ENCODE peak calls at places on chromosomes 1 and 21, in five cellular contexts. Y is mucosa of descending colon, Z is OCI-LY7, L is testis, F is stomach. R is an unnamed sample. For H3K36me3, the result is how much of the 10 kb centered on the place peaks cover.

GRCh38 chr1:156647351-156647750 is 5.4 kb downstream of the BCAN start:
- DNase-seq in Y (no peak), Z (no peak), L (no peak), F (no peak), R (no peak)

GRCh38 chr21:42146821-42147220 is 72.1 kb upstream of the ABCG1 start:
- DNase-seq in Y (peak), Z (no peak), L (no peak), F (no peak), R (no peak)

GRCh38 chr1:63266857-63267256 is 55.5 kb upstream of the FOXD3 start:
- DNase-seq in Y (no peak), Z (no peak), L (no peak), F (no peak), R (no peak)

GRCh38 chr1:66598670-66599069 is 64.7 kb downstream of the SGIP1 start:
- DNase-seq in Y (no peak), Z (no peak), L (no peak), F (no peak), R (no peak)

GRCh38 chr1:185284533-185285244 is 32.4 kb downstream of the IVNS1ABP start:
- DNase-seq in Y (no peak), Z (no peak), L (no peak), F (no peak), R (no peak)

GRCh38 chr21:30189763-30190162 is 23.2 kb upstream of the CLDN17 start:
- DNase-seq in Y (no peak), Z (no peak), L (no peak), F (no peak), R (no peak)

GRCh38 chr1:215842905-215843304 is 275.8 kb downstream of the KCTD3 start:
- DNase-seq in Y (no peak), Z (no peak), L (no peak), F (no peak), R (no peak)

GRCh38 chr1:37556712-37557196 is at the start of gene DNALI1:
- DNase-seq in Y (peak), Z (peak), L (peak), F (peak), R (peak)

GRCh38 chr1:182615468-182616129 is 11.4 kb upstream of the RGS16 start:
- DNase-seq in Y (peak), Z (peak), L (peak), F (no peak), R (peak)

GRCh38 chr21:40340357-40340756 is 473.1 kb downstream of the PCP4 start:
- DNase-seq in Y (no peak), Z (no peak), L (no peak), F (no peak), R (no peak)

GRCh38 chr1:62435231-62436038 is 1.4 kb upstream of the USP1 start:
- DNase-seq in Y (peak), Z (no peak), L (peak), F (no peak), R (no peak)

GRCh38 chr1:14980801-14981200 is 172.7 kb upstream of the TMEM51 start:
- DNase-seq in Y (no peak), Z (no peak), L (peak), F (no peak), R (no peak)

GRCh38 chr1:183842817-183843187 is 37.9 kb downstream of the RGL1 start:
- DNase-seq in Y (no peak), Z (no peak), L (no peak), F (no peak), R (no peak)

GRCh38 chr1:55012661-55013060 is 13.9 kb downstream of the BSND start:
- DNase-seq in Y (no peak), Z (no peak), L (no peak), F (no peak), R (no peak)

GRCh38 chr1:55007626-55008025 is 8.9 kb downstream of the BSND start:
- DNase-seq in Y (no peak), Z (no peak), L (no peak), F (no peak), R (no peak)

GRCh38 chr1:55010194-55010886 is 11.6 kb downstream of the BSND start:
- DNase-seq in Y (no peak), Z (no peak), L (no peak), F (no peak), R (no peak)

GRCh38 chr1:55006931-55007330 is 8.2 kb downstream of the BSND start:
- DNase-seq in Y (no peak), Z (no peak), L (no peak), F (no peak), R (no peak)

GRCh38 chr1:55010887-55011217 is 12.1 kb downstream of the BSND start:
- DNase-seq in Y (no peak), Z (no peak), L (no peak), F (no peak), R (no peak)
- TF ChIP-seq CTCF in Y (no peak), Z (no peak), L (no peak), F (no peak), R (peak)

GRCh38 chr1:173861731-173862145 is 6.1 kb downstream of the GAS5 start:
- DNase-seq in Y (no peak), Z (peak), L (no peak), F (no peak), R (no peak)

GRCh38 chr1:173860065-173860464 is 7.7 kb downstream of the GAS5 start:
- DNase-seq in Y (no peak), Z (no peak), L (no peak), F (no peak), R (no peak)

GRCh38 chr1:173863224-173864151 is 4.3 kb downstream of the GAS5 start:
- DNase-seq in Y (no peak), Z (peak), L (no peak), F (no peak), R (no peak)

GRCh38 chr1:173864179-173864867 is 3.5 kb downstream of the GAS5 start:
- DNase-seq in Y (no peak), Z (no peak), L (no peak), F (no peak), R (no peak)

GRCh38 chr1:173862769-173863223 is 5.0 kb downstream of the GAS5 start:
- DNase-seq in Y (no peak), Z (peak), L (no peak), F (no peak), R (no peak)
- H3K36me3 ChIP-seq in Y (under half), Z (half or more), L (under half), F (half or more), R (under half)

GRCh38 chr1:9731561-9731960 is 80.0 kb downstream of the PIK3CD start:
- DNase-seq in Y (no peak), Z (no peak), L (no peak), F (no peak), R (peak)

GRCh38 chr1:9730096-9730901 is 78.8 kb downstream of the PIK3CD start:
- DNase-seq in Y (peak), Z (no peak), L (peak), F (no peak), R (peak)

GRCh38 chr1:9728451-9729295 is 77.1 kb downstream of the PIK3CD start:
- DNase-seq in Y (no peak), Z (no peak), L (no peak), F (no peak), R (peak)

GRCh38 chr1:9731051-9731537 is 79.6 kb downstream of the PIK3CD start:
- DNase-seq in Y (no peak), Z (no peak), L (no peak), F (no peak), R (peak)

DNA sequence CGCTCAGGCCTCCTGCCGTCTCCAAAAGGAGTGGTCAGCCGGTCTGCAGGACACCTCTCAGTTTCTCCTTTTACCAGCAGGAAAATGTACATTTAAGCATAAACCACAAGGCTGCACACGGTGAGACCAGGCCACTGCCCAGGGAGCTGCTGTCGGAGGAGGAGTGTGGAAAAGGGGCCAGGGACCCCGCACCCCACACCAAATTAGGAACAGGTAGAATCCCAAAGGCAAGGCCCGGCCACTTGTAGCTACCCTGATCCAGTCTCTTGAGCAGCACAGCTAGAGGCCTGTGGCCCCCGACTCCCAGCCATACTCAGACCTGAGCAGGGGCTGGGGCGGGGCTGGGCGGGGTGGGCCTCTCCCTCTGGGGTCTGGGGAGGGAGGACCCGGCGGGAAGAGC is 78.0 kb downstream of the PIK3CD start:
- DNase-seq in Y (no peak), Z (no peak), L (no peak), F (no peak), R (no peak)
- H3K4me3 ChIP-seq in Y (no peak), Z (no peak), L (no peak), F (no peak), R (no peak)

DNA sequence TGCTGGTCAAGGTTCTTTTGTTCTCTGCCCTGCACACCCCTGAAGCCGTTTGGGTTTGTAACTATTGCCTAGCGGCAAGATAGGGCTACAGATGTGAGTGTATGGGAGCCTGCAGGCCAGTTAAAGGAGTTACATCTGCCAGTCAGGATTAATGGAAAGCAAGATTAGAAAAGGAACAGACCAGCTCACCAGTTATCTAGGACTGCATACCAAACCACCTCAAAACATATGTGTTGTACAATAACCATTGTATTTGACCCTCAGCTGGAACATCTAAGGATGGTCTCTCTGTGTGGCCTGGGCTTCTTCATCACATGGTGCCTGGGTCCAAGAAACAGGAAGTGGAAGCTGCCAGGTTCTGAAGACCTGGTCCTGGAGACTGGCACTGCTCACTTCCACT is 52.5 kb upstream of the FBXO28 start:
- DNase-seq in Y (no peak), Z (no peak), L (no peak), F (no peak), R (no peak)
- TF ChIP-seq CTCF in Y (no peak), Z (no peak), L (no peak), F (no peak), R (no peak)

DNA sequence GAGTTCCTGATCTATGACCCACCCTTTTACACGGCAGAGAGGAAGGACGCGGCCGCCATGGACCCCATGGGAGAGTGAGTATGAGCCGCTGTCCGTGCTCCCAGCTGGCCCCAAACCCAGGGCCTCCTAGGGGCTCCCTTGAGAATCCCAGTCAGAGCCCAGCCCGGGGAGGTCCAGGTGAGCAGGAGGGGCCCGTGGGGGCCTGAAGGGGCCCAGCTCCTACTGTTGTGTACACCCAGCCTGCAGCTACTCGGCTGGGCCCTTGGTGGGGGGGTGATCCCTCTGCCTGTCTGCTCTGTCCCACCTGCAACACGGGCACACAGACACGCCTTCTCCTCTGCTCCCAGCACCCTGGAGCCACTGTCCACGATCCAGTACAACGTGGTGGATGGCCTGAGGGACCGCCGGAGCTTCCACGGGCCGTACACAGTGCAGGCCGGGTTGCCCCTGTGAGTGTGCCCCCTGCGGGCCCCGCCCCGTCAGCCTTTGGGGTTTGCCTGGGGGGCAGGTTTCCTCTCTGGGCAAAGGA is 28.6 kb upstream of the LRRC3 start:
- DNase-seq in Y (peak), Z (no peak), L (no peak), F (no peak), R (no peak)
- H3K36me3 ChIP-seq in Y (under half), Z (under half), L (under half), F (under half), R (under half)

DNA sequence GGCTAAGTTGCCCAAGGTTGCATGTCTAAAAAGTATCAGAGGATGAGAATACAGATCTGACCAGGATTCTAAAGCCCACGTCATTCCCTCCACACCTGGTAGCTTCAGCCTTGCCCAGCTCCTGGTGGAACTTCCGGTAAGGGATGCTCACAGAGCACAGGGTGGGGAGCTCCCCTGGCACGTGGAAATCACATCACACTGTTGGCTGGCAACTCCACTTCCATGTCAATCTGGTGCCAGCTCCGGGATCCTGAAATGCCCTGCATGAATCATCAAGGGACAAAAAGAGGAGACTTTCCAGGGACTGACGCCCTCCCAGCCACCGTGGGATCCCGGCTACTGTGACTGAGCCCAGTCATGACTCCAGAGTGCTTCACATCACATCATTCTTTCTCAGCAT is 12.4 kb upstream of the BCAR3 start:
- DNase-seq in Y (no peak), Z (no peak), L (no peak), F (no peak), R (no peak)
- H3K4me3 ChIP-seq in Y (no peak), Z (no peak), L (no peak), F (no peak), R (no peak)

GRCh38 chr1:93180723-93181613 is at the start of gene CCDC18:
- DNase-seq in Y (no peak), Z (peak), L (no peak), F (no peak), R (no peak)

GRCh38 chr1:93178418-93178817 is 1.8 kb downstream of the TMED5 start:
- DNase-seq in Y (no peak), Z (no peak), L (no peak), F (no peak), R (no peak)

GRCh38 chr1:93177991-93178390 is 2.2 kb downstream of the TMED5 start:
- DNase-seq in Y (no peak), Z (no peak), L (no peak), F (no peak), R (no peak)

DNA sequence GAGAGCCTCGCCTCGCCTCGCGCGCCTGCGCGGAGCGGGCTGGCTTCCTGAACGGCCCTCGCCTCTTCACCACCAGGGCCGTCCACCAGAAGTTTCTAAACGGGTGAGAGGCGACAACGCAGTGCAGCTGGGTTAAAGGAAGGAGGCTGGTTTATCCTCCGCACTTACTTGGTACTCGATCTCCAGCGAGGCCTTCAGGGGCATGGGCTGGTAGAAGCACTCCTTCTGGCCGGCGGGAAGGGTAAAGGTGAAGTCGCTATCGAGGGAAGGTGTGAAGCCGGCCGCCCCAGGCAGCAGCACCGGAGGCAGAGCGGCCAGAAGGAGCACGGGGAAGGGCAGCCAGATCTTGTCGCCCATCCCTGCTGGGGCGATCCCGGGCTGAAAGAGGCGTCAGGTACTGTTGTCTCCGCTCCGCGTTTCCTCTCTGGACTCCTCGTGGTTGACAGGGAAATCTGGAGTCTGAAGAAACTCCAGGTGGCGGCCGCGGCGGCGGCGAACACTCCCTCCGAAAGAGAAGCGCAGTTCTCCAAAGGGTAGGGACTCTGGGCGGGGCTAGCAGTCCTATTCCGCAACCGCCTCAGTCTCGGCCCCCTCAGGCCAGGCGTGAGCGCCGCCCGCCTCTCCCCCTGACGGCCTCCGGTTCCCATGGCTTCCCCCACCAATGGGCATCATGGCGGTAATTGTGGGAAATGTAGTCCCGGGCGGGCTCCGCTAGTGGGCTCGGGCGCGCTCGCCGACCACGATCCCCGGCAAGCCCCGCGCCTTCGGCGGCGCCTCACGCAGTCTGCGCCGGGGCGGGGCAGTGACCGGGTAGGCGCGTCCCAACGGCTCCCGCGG is at the start of gene TMED5:
- DNase-seq in Y (peak), Z (peak), L (peak), F (peak), R (peak)
- TF ChIP-seq CTCF in Y (peak), Z (no peak), L (peak), F (no peak), R (no peak)

GRCh38 chr1:230197644-230198567 is 130.9 kb downstream of the GALNT2 start:
- DNase-seq in Y (peak), Z (no peak), L (no peak), F (peak), R (no peak)

GRCh38 chr1:230199034-230199433 is 132.0 kb downstream of the GALNT2 start:
- DNase-seq in Y (no peak), Z (no peak), L (no peak), F (peak), R (no peak)

GRCh38 chr1:230204852-230205251 is 137.8 kb downstream of the GALNT2 start:
- DNase-seq in Y (peak), Z (no peak), L (no peak), F (peak), R (no peak)

GRCh38 chr1:230200276-230200675 is 133.2 kb downstream of the GALNT2 start:
- DNase-seq in Y (no peak), Z (no peak), L (no peak), F (peak), R (no peak)

DNA sequence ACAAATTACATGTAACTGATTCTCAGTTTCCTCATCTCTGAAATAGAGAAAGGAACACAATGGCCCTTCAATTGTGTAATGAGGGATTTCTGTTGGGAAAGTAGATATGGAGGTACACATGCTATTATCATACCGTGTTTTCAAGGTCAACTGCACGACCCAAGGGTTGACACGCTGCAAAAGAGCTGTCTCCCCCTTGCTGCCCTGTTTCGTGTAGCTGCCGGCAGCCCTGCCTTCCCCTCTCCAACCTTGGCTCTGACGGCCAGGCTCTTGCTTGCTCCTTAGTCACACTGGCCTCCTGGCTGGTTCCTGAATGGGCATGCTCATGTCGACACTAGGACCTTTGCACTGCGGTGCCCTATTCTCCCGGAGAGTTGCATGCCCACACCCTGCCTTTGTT is 134.4 kb downstream of the GALNT2 start:
- DNase-seq in Y (no peak), Z (no peak), L (no peak), F (no peak), R (no peak)
- H3K36me3 ChIP-seq in Y (under half), Z (under half), L (under half), F (under half), R (under half)

GRCh38 chr1:16153110-16153998 is 2.5 kb downstream of the EPHA2 start:
- DNase-seq in Y (no peak), Z (peak), L (no peak), F (no peak), R (no peak)

GRCh38 chr1:16151985-16152384 is 3.9 kb downstream of the EPHA2 start:
- DNase-seq in Y (no peak), Z (no peak), L (no peak), F (no peak), R (no peak)

GRCh38 chr1:16152521-16153087 is 3.3 kb downstream of the EPHA2 start:
- DNase-seq in Y (peak), Z (no peak), L (no peak), F (no peak), R (no peak)

GRCh38 chr1:16155537-16156410 is at the start of gene EPHA2:
- DNase-seq in Y (peak), Z (no peak), L (peak), F (peak), R (no peak)

DNA sequence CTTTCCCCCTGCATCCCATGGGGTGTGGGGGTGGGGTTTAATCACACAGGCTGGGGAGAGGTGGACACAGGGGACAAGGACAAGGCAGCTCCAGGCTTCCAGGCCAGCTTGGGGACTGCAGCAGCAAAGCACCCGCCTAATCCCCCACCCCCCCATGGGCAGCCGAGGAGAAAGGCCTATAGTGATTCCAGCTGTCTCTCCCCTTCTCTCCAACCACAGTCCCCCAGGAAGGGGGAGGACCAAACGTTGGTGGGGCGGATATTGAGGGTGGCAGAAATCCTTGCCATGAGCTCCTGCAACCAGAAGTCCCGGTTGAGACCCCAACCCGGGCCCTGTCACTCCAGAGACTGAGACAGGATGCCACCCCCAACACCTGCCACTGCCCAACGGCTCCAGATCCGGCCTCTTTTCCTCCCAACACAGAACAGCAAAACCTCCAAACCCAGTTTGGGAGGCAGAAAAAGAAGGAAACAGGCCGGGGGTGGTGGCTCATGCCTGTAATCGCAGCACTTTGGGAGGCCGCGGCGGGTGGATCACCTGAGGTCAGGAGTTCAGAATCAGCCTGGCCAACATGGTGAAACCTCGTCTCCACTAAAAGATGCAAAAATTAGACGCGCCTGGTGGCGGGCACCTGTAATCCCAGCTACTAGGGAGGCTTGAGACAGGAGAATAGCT is 1.7 kb downstream of the EPHA2 start:
- DNase-seq in Y (no peak), Z (no peak), L (no peak), F (no peak), R (no peak)
- H3K4me3 ChIP-seq in Y (peak), Z (no peak), L (peak), F (peak), R (no peak)

GRCh38 chr1:220219865-220220698 is 52.2 kb downstream of the RAB3GAP2 start:
- DNase-seq in Y (no peak), Z (no peak), L (no peak), F (no peak), R (peak)
- TF ChIP-seq CTCF in Y (no peak), Z (no peak), L (no peak), F (no peak), R (no peak)